ENCODE peak calls at places on chromosomes 11 and 22, in eight cellular contexts. One of them, this sample, is unnamed.
A peak's percentile ranks its signal among the peaks of the same experiment; 100 is the strongest.

GRCh38 chr11:12201016-12201985 is 90.9 kb downstream of the MICAL2 start:
- DNase-seq in PC-3: no peak
- DNase-seq in fibroblast of lung: peak; percentile 100
- DNase-seq in SK-N-MC: no peak
- DNase-seq in right atrium auricular region: peak; percentile 91
- DNase-seq in mammary epithelial cell: peak; percentile 55
- DNase-seq in IMR-90: peak; percentile 97
- DNase-seq in ovary: no peak
- DNase-seq in this sample: peak; percentile 94

GRCh38 chr11:128052912-128053641 is 534.3 kb downstream of the ETS1 start:
- DNase-seq in PC-3: peak; percentile 56
- DNase-seq in fibroblast of lung: peak; percentile 89
- DNase-seq in SK-N-MC: peak; percentile 77
- DNase-seq in right atrium auricular region: no peak
- DNase-seq in mammary epithelial cell: peak; percentile 73
- DNase-seq in IMR-90: peak; percentile 77
- DNase-seq in ovary: no peak
- DNase-seq in this sample: peak; percentile 89

GRCh38 chr22:28977481-28977971 is 84.1 kb downstream of the C22orf31 start:
- DNase-seq in PC-3: no peak
- DNase-seq in fibroblast of lung: peak; percentile 55
- DNase-seq in SK-N-MC: no peak
- DNase-seq in right atrium auricular region: no peak
- DNase-seq in mammary epithelial cell: peak; percentile 27
- DNase-seq in IMR-90: no peak
- DNase-seq in ovary: no peak
- DNase-seq in this sample: peak; percentile 25

GRCh38 chr22:29762263-29762662 is 4.5 kb downstream of the ZMAT5 start:
- DNase-seq in PC-3: peak; percentile 90
- DNase-seq in fibroblast of lung: no peak
- DNase-seq in SK-N-MC: no peak
- DNase-seq in right atrium auricular region: no peak
- DNase-seq in mammary epithelial cell: no peak
- DNase-seq in IMR-90: no peak
- DNase-seq in ovary: no peak
- DNase-seq in this sample: no peak

GRCh38 chr11:126510621-126511370 is 155.3 kb downstream of the ST3GAL4 start:
- DNase-seq in PC-3: no peak
- DNase-seq in fibroblast of lung: no peak
- DNase-seq in SK-N-MC: no peak
- DNase-seq in right atrium auricular region: no peak
- DNase-seq in mammary epithelial cell: no peak
- DNase-seq in IMR-90: peak; percentile 15
- DNase-seq in ovary: no peak
- DNase-seq in this sample: peak; percentile 9

GRCh38 chr11:110065189-110065588 is 28.0 kb upstream of the ZC3H12C start:
- DNase-seq in PC-3: peak; percentile 89
- DNase-seq in fibroblast of lung: no peak
- DNase-seq in SK-N-MC: no peak
- DNase-seq in right atrium auricular region: no peak
- DNase-seq in mammary epithelial cell: peak; percentile 74
- DNase-seq in IMR-90: no peak
- DNase-seq in ovary: no peak
- DNase-seq in this sample: no peak

GRCh38 chr11:46047520-46047919 is 73.7 kb downstream of the PHF21A start:
- DNase-seq in PC-3: peak; percentile 18
- DNase-seq in fibroblast of lung: peak; percentile 21
- DNase-seq in SK-N-MC: no peak
- DNase-seq in right atrium auricular region: no peak
- DNase-seq in mammary epithelial cell: peak; percentile 49
- DNase-seq in IMR-90: no peak
- DNase-seq in ovary: no peak
- DNase-seq in this sample: peak; percentile 10

GRCh38 chr11:69943066-69943465 is 123.8 kb upstream of the FGF3 start:
- DNase-seq in PC-3: peak; percentile 60
- DNase-seq in fibroblast of lung: no peak
- DNase-seq in SK-N-MC: no peak
- DNase-seq in right atrium auricular region: no peak
- DNase-seq in mammary epithelial cell: peak; percentile 26
- DNase-seq in IMR-90: no peak
- DNase-seq in ovary: no peak
- DNase-seq in this sample: peak; percentile 25

GRCh38 chr11:33168605-33169240 is 7.4 kb upstream of the CSTF3 start:
- DNase-seq in PC-3: no peak
- DNase-seq in fibroblast of lung: peak; percentile 68
- DNase-seq in SK-N-MC: no peak
- DNase-seq in right atrium auricular region: no peak
- DNase-seq in mammary epithelial cell: no peak
- DNase-seq in IMR-90: peak; percentile 77
- DNase-seq in ovary: no peak
- DNase-seq in this sample: peak; percentile 28

GRCh38 chr11:131837562-131837961 is 467.1 kb downstream of the NTM start:
- DNase-seq in PC-3: no peak
- DNase-seq in fibroblast of lung: no peak
- DNase-seq in SK-N-MC: no peak
- DNase-seq in right atrium auricular region: no peak
- DNase-seq in mammary epithelial cell: no peak
- DNase-seq in IMR-90: no peak
- DNase-seq in ovary: no peak
- DNase-seq in this sample: no peak

GRCh38 chr22:36282078-36282831 is 29.3 kb downstream of the APOL1 start:
- DNase-seq in PC-3: no peak
- DNase-seq in fibroblast of lung: no peak
- DNase-seq in SK-N-MC: no peak
- DNase-seq in right atrium auricular region: no peak
- DNase-seq in mammary epithelial cell: no peak
- DNase-seq in IMR-90: no peak
- DNase-seq in ovary: no peak
- DNase-seq in this sample: no peak

GRCh38 chr22:30196141-30196866 is 50.3 kb downstream of the LIF start:
- DNase-seq in PC-3: peak; percentile 93
- DNase-seq in fibroblast of lung: peak; percentile 100
- DNase-seq in SK-N-MC: no peak
- DNase-seq in right atrium auricular region: peak; percentile 93
- DNase-seq in mammary epithelial cell: peak; percentile 100
- DNase-seq in IMR-90: peak; percentile 100
- DNase-seq in ovary: no peak
- DNase-seq in this sample: peak; percentile 100

GRCh38 chr11:16611395-16612233 is 126.8 kb upstream of the C11orf58 start:
- DNase-seq in PC-3: no peak
- DNase-seq in fibroblast of lung: no peak
- DNase-seq in SK-N-MC: no peak
- DNase-seq in right atrium auricular region: no peak
- DNase-seq in mammary epithelial cell: no peak
- DNase-seq in IMR-90: no peak
- DNase-seq in ovary: no peak
- DNase-seq in this sample: no peak

GRCh38 chr11:77069336-77069968 is 2.7 kb downstream of the CAPN5 start:
- DNase-seq in PC-3: no peak
- DNase-seq in fibroblast of lung: no peak
- DNase-seq in SK-N-MC: no peak
- DNase-seq in right atrium auricular region: peak; percentile 55
- DNase-seq in mammary epithelial cell: no peak
- DNase-seq in IMR-90: no peak
- DNase-seq in ovary: no peak
- DNase-seq in this sample: no peak

GRCh38 chr22:49848690-49849160 is 4.9 kb upstream of the ZBED4 start:
- DNase-seq in PC-3: no peak
- DNase-seq in fibroblast of lung: no peak
- DNase-seq in SK-N-MC: no peak
- DNase-seq in right atrium auricular region: no peak
- DNase-seq in mammary epithelial cell: no peak
- DNase-seq in IMR-90: no peak
- DNase-seq in ovary: no peak
- DNase-seq in this sample: no peak

GRCh38 chr22:28299760-28300159 is 379.9 kb downstream of the TTC28 start:
- DNase-seq in PC-3: no peak
- DNase-seq in fibroblast of lung: peak; percentile 76
- DNase-seq in SK-N-MC: no peak
- DNase-seq in right atrium auricular region: peak; percentile 61
- DNase-seq in mammary epithelial cell: no peak
- DNase-seq in IMR-90: peak; percentile 42
- DNase-seq in ovary: no peak
- DNase-seq in this sample: peak; percentile 46

GRCh38 chr22:23085785-23086184 is 15.5 kb downstream of the GNAZ start:
- DNase-seq in PC-3: no peak
- DNase-seq in fibroblast of lung: no peak
- DNase-seq in SK-N-MC: no peak
- DNase-seq in right atrium auricular region: no peak
- DNase-seq in mammary epithelial cell: no peak
- DNase-seq in IMR-90: no peak
- DNase-seq in ovary: no peak
- DNase-seq in this sample: no peak

DNA sequence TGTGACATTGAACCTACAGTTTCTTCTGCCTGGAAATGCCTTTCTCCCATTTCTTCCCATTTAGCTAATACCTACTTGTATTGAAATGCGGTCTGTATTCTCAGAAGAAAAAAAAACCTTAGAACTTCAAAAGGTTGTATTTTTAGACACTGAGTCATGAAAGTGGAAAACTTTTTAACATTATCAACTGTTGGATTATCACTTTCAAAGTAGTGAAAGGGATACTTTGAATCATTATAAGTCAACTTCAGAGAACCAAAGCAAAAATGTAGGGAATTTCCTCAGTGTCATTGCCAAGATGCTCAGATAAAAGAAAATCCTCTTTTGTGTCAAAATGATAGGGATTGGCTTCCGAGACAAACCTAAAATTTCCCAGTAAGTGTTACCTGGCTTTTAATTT is 6.6 kb downstream of the HOATZ start:
- DNase-seq in PC-3: no peak
- DNase-seq in fibroblast of lung: peak; percentile 85
- DNase-seq in SK-N-MC: no peak
- DNase-seq in right atrium auricular region: no peak
- DNase-seq in mammary epithelial cell: no peak
- DNase-seq in IMR-90: peak; percentile 34
- DNase-seq in ovary: no peak
- DNase-seq in this sample: peak; percentile 20
- H3K27ac ChIP-seq in PC-3: no peak overlapping the region
- H3K27ac ChIP-seq in fibroblast of lung: no peak overlapping the region
- H3K27ac ChIP-seq in SK-N-MC: no peak overlapping the region
- H3K27ac ChIP-seq in right atrium auricular region: no peak overlapping the region
- H3K27ac ChIP-seq in mammary epithelial cell: no peak overlapping the region
- H3K27ac ChIP-seq in IMR-90: no peak overlapping the region
- H3K27ac ChIP-seq in ovary: no peak overlapping the region
- H3K27ac ChIP-seq in this sample: peak overlapping the region; percentile 18

DNA sequence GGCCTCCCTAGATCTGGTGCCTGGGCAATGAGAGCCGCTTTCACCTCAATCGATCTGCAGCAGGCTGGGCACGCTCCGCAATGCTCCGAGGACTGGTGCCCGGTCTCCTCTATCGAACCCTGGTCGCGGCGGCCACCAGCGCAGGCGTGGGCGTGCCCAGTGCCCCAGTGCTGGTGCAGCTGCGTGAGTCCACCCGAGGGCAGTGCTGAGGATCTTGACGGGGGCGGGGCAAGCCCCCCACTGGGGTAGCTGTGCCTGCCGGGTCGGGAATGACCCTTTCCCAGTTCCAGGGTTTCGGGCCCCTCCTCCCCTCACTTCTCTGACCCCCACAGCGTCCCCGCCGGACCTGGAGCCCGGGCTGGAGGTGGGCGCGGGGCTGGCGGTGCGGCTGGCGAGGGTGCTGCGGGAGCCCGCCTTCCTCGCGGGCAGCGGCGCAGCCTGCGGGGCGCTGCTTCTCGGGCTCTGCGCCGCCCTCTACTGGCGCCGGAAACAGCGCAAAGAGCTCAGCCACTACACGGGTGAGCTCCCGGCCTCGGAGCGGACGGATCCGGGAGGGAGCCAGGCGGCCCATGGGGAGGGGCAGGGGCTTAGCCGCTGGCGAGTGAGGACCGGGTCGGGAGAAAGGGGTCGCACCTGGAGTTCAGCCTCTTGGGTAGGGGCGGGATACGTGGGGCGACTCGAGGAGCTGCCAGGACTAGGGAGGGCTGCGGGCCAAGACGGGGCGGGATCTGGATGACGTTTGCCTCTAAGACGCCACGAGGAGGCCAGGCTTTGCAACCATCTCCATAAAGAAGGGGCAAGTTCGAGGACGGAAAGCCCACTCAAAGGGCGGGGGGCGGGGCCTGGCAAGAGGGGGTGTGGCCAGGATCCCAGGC is 10.9 kb downstream of the ROBO3 start:
- DNase-seq in PC-3: peak; percentile 91
- DNase-seq in fibroblast of lung: peak; percentile 94
- DNase-seq in SK-N-MC: peak; percentile 57
- DNase-seq in right atrium auricular region: peak; percentile 94
- DNase-seq in mammary epithelial cell: peak; percentile 86
- DNase-seq in IMR-90: peak; percentile 96
- DNase-seq in ovary: peak; percentile 96
- DNase-seq in this sample: peak; percentile 94
- H3K4me3 ChIP-seq in PC-3: peak overlapping the region; percentile 76
- H3K4me3 ChIP-seq in fibroblast of lung: peak overlapping the region; percentile 68
- H3K4me3 ChIP-seq in SK-N-MC: peak overlapping the region; percentile 97
- H3K4me3 ChIP-seq in right atrium auricular region: peak overlapping the region; percentile 57
- H3K4me3 ChIP-seq in mammary epithelial cell: peak overlapping the region; percentile 65
- H3K4me3 ChIP-seq in IMR-90: peak overlapping the region; percentile 58
- H3K4me3 ChIP-seq in ovary: peak overlapping the region; percentile 67
- H3K4me3 ChIP-seq in this sample: peak overlapping the region; percentile 79

GRCh38 chr11:35619030-35619753 is 932 bp downstream of the FJX1 start:
- DNase-seq in PC-3: peak; percentile 45
- DNase-seq in fibroblast of lung: peak; percentile 61
- DNase-seq in SK-N-MC: no peak
- DNase-seq in right atrium auricular region: no peak
- DNase-seq in mammary epithelial cell: peak; percentile 71
- DNase-seq in IMR-90: peak; percentile 37
- DNase-seq in ovary: peak; percentile 64
- DNase-seq in this sample: peak; percentile 80

GRCh38 chr11:35623708-35624168 is 5.5 kb downstream of the FJX1 start:
- DNase-seq in PC-3: peak; percentile 92
- DNase-seq in fibroblast of lung: peak; percentile 93
- DNase-seq in SK-N-MC: no peak
- DNase-seq in right atrium auricular region: no peak
- DNase-seq in mammary epithelial cell: peak; percentile 96
- DNase-seq in IMR-90: peak; percentile 94
- DNase-seq in ovary: no peak
- DNase-seq in this sample: peak; percentile 30

GRCh38 chr11:35621620-35622019 is 3.4 kb downstream of the FJX1 start:
- DNase-seq in PC-3: peak; percentile 76
- DNase-seq in fibroblast of lung: no peak
- DNase-seq in SK-N-MC: peak; percentile 75
- DNase-seq in right atrium auricular region: no peak
- DNase-seq in mammary epithelial cell: no peak
- DNase-seq in IMR-90: no peak
- DNase-seq in ovary: no peak
- DNase-seq in this sample: no peak

GRCh38 chr11:35619754-35620640 is 1.7 kb downstream of the FJX1 start:
- DNase-seq in PC-3: peak; percentile 32
- DNase-seq in fibroblast of lung: peak; percentile 49
- DNase-seq in SK-N-MC: no peak
- DNase-seq in right atrium auricular region: no peak
- DNase-seq in mammary epithelial cell: no peak
- DNase-seq in IMR-90: peak; percentile 45
- DNase-seq in ovary: no peak
- DNase-seq in this sample: no peak

GRCh38 chr11:35622070-35622469 is 3.8 kb downstream of the FJX1 start:
- DNase-seq in PC-3: peak; percentile 64
- DNase-seq in fibroblast of lung: peak; percentile 92
- DNase-seq in SK-N-MC: no peak
- DNase-seq in right atrium auricular region: no peak
- DNase-seq in mammary epithelial cell: peak; percentile 86
- DNase-seq in IMR-90: peak; percentile 84
- DNase-seq in ovary: no peak
- DNase-seq in this sample: peak; percentile 81
- H3K27ac ChIP-seq in PC-3: peak overlapping the region; percentile 93
- H3K27ac ChIP-seq in fibroblast of lung: no peak overlapping the region
- H3K27ac ChIP-seq in SK-N-MC: no peak overlapping the region
- H3K27ac ChIP-seq in right atrium auricular region: no peak overlapping the region
- H3K27ac ChIP-seq in mammary epithelial cell: peak overlapping the region; percentile 76
- H3K27ac ChIP-seq in IMR-90: no peak overlapping the region
- H3K27ac ChIP-seq in ovary: no peak overlapping the region
- H3K27ac ChIP-seq in this sample: peak overlapping the region; percentile 19

GRCh38 chr11:85685820-85686459 is at the start of gene CCDC89:
- DNase-seq in PC-3: peak; percentile 15
- DNase-seq in fibroblast of lung: peak; percentile 99
- DNase-seq in SK-N-MC: no peak
- DNase-seq in right atrium auricular region: peak; percentile 88
- DNase-seq in mammary epithelial cell: no peak
- DNase-seq in IMR-90: peak; percentile 99
- DNase-seq in ovary: peak; percentile 85
- DNase-seq in this sample: peak; percentile 98
- H3K4me3 ChIP-seq in PC-3: no peak within 1 kb of the TSS
- H3K4me3 ChIP-seq in fibroblast of lung: peak within 1 kb of the TSS; percentile 66
- H3K4me3 ChIP-seq in SK-N-MC: no peak within 1 kb of the TSS
- H3K4me3 ChIP-seq in right atrium auricular region: peak within 1 kb of the TSS; percentile 49
- H3K4me3 ChIP-seq in mammary epithelial cell: no peak within 1 kb of the TSS
- H3K4me3 ChIP-seq in IMR-90: peak within 1 kb of the TSS; percentile 52
- H3K4me3 ChIP-seq in ovary: peak within 1 kb of the TSS; percentile 45
- H3K4me3 ChIP-seq in this sample: peak within 1 kb of the TSS; percentile 76

This sample was measured in GM23248.